ENCODE peak calls at places on chromosome 20, in six cellular contexts. B, L, T, A, V and P are unnamed samples.

GRCh38 chr20:10047427-10047826 is 12.6 kb downstream of the ANKEF1 start:
- DNase-seq in B (no peak), L (peak), T (no peak), A (no peak), V (peak), P (peak)

GRCh38 chr20:22099348-22099747 is 393.9 kb downstream of the PAX1 start:
- DNase-seq in B (no peak), L (no peak), T (no peak), A (no peak), V (no peak), P (no peak)

GRCh38 chr20:58075565-58075964 is 152.9 kb downstream of the ANKRD60 start:
- DNase-seq in B (no peak), L (no peak), T (no peak), A (no peak), V (no peak), P (no peak)

GRCh38 chr20:59074456-59074855 is 31.9 kb upstream of the PRELID3B start:
- DNase-seq in B (no peak), L (no peak), T (no peak), A (no peak), V (no peak), P (no peak)

GRCh38 chr20:57137676-57138075 is 128.8 kb downstream of the BMP7 start:
- DNase-seq in B (no peak), L (no peak), T (no peak), A (no peak), V (no peak), P (no peak)

GRCh38 chr20:23156170-23156841 is 70.2 kb upstream of the CD93 start:
- DNase-seq in B (no peak), L (no peak), T (no peak), A (no peak), V (peak), P (no peak)

GRCh38 chr20:35870541-35871307 is 83.6 kb downstream of the SCAND1 start:
- DNase-seq in B (no peak), L (no peak), T (no peak), A (no peak), V (no peak), P (no peak)

GRCh38 chr20:57429579-57430202 is 38.5 kb downstream of the RBM38 start:
- DNase-seq in B (no peak), L (no peak), T (no peak), A (no peak), V (no peak), P (no peak)

GRCh38 chr20:6685181-6685582 is 82.3 kb upstream of the BMP2 start:
- DNase-seq in B (no peak), L (no peak), T (no peak), A (no peak), V (no peak), P (no peak)

GRCh38 chr20:17339000-17339399 is 112.2 kb downstream of the PCSK2 start:
- DNase-seq in B (no peak), L (no peak), T (no peak), A (no peak), V (no peak), P (no peak)

GRCh38 chr20:1824834-1825233 is 70.4 kb upstream of the SIRPA start:
- DNase-seq in B (no peak), L (no peak), T (no peak), A (no peak), V (no peak), P (no peak)

GRCh38 chr20:44689809-44690208 is 25.4 kb upstream of the CCN5 start:
- DNase-seq in B (no peak), L (no peak), T (no peak), A (no peak), V (no peak), P (no peak)

GRCh38 chr20:14691994-14692393 is 354.6 kb upstream of the FLRT3 start:
- DNase-seq in B (no peak), L (no peak), T (no peak), A (no peak), V (no peak), P (no peak)

GRCh38 chr20:45828589-45828988 is 1.5 kb upstream of the TNNC2 start:
- DNase-seq in B (no peak), L (peak), T (no peak), A (no peak), V (no peak), P (no peak)

GRCh38 chr20:40802886-40803285 is 113.8 kb upstream of the MAFB start:
- DNase-seq in B (no peak), L (no peak), T (no peak), A (no peak), V (no peak), P (no peak)

GRCh38 chr20:38706482-38706881 is 17.8 kb upstream of the SLC32A1 start:
- DNase-seq in B (no peak), L (no peak), T (no peak), A (no peak), V (no peak), P (no peak)

GRCh38 chr20:40993794-40994540 is 34.7 kb upstream of the TOP1 start:
- DNase-seq in B (no peak), L (no peak), T (no peak), A (no peak), V (peak), P (no peak)

GRCh38 chr20:1280421-1281102 is 14.5 kb downstream of the SNPH start:
- DNase-seq in B (no peak), L (no peak), T (no peak), A (no peak), V (no peak), P (no peak)

GRCh38 chr20:58436868-58437645 is 48.0 kb downstream of the VAPB start:
- DNase-seq in B (no peak), L (no peak), T (no peak), A (no peak), V (no peak), P (no peak)

GRCh38 chr20:33084722-33085121 is 5.3 kb downstream of the BPIFB4 start:
- DNase-seq in B (no peak), L (no peak), T (no peak), A (no peak), V (no peak), P (no peak)

GRCh38 chr20:9280654-9281053 is 211.8 kb downstream of the PLCB4 start:
- DNase-seq in B (no peak), L (no peak), T (no peak), A (peak), V (no peak), P (no peak)

GRCh38 chr20:4592316-4593148 is 129.2 kb upstream of the PRND start:
- DNase-seq in B (peak), L (peak), T (peak), A (no peak), V (peak), P (no peak)

GRCh38 chr20:3235661-3236324 is 3.2 kb downstream of the SLC4A11 start:
- DNase-seq in B (no peak), L (no peak), T (no peak), A (no peak), V (peak), P (no peak)

GRCh38 chr20:45011108-45011526 is 44.8 kb downstream of the STK4 start:
- DNase-seq in B (peak), L (peak), T (no peak), A (no peak), V (peak), P (peak)

GRCh38 chr20:33843854-33844253 is 32.7 kb downstream of the CHMP4B start:
- DNase-seq in B (peak), L (no peak), T (no peak), A (no peak), V (no peak), P (no peak)

GRCh38 chr20:44422083-44422482 is 53.6 kb upstream of the TTPAL start:
- DNase-seq in B (no peak), L (no peak), T (no peak), A (no peak), V (no peak), P (no peak)

GRCh38 chr20:19679931-19680330 is 78.1 kb upstream of the RIN2 start:
- DNase-seq in B (no peak), L (no peak), T (no peak), A (no peak), V (no peak), P (no peak)

GRCh38 chr20:25177890-25178321 is 17.6 kb upstream of the ENTPD6 start:
- DNase-seq in B (no peak), L (no peak), T (no peak), A (no peak), V (no peak), P (peak)

GRCh38 chr20:8153281-8153908 is 21.3 kb downstream of the PLCB1 start:
- DNase-seq in B (no peak), L (peak), T (no peak), A (no peak), V (peak), P (no peak)

GRCh38 chr20:55172310-55173002 is 697.1 kb downstream of the DOK5 start:
- DNase-seq in B (no peak), L (no peak), T (no peak), A (no peak), V (no peak), P (no peak)